ENCODE peak calls at places on chromosomes 16 and 17, in nine cellular contexts. V is T-helper 22 cell; G is activated gamma-delta T cell treated with Interleukin-2 at 50 U/mL for 16 hours; P is astrocyte of the cerebellum; N is left ventricle myocardium superior; U is ovary; H is activated T-helper 1 cell treated with anti-CD3 and anti-CD28 coated beads, Interleukin-2, amount 50 U/mL, for 16 hours; Y is endothelial cell; L is T-cell. X is an unnamed sample.

GRCh38 chr16:10609410-10609774 is 29.0 kb upstream of the EMP2 start:
- DNase-seq in H (no peak), G (no peak), L (no peak), N (no peak), V (no peak), Y (no peak), U (peak), P (no peak), X (no peak)

GRCh38 chr16:75341934-75342811 is 90.7 kb upstream of the BCAR1 start:
- DNase-seq in P (peak), L (no peak), G (no peak), V (no peak), Y (no peak), N (no peak), U (no peak), H (no peak), X (peak)

GRCh38 chr17:80991645-80992076 is at the start of gene CHMP6:
- DNase-seq in N (peak), H (peak), U (peak), L (peak), G (peak), V (peak), Y (peak), P (no peak), X (no peak)

GRCh38 chr16:2487517-2487842 is 12.6 kb downstream of the TBC1D24 start:
- DNase-seq in G (no peak), V (no peak), H (no peak), Y (no peak), U (no peak), L (no peak), N (no peak), P (no peak), X (no peak)

GRCh38 chr17:47816111-47816735 is 5.4 kb downstream of the OSBPL7 start:
- DNase-seq in Y (no peak), V (no peak), P (no peak), N (no peak), U (no peak), G (no peak), L (no peak), H (no peak), X (no peak)

GRCh38 chr17:12959441-12959840 is 58.4 kb downstream of the ELAC2 start:
- DNase-seq in L (no peak), G (no peak), N (no peak), U (no peak), H (no peak), Y (no peak), V (no peak), P (peak), X (peak)

GRCh38 chr16:23434380-23434779 is 18.6 kb downstream of the COG7 start:
- DNase-seq in N (no peak), U (no peak), H (no peak), P (peak), L (no peak), Y (peak), G (no peak), V (no peak), X (no peak)

GRCh38 chr16:3842994-3843393 is 37.5 kb downstream of the CREBBP start:
- DNase-seq in V (no peak), N (no peak), Y (no peak), H (no peak), P (no peak), L (no peak), G (no peak), U (no peak), X (no peak)

GRCh38 chr16:3480901-3481695 is 14.2 kb downstream of the C16orf90 start:
- DNase-seq in L (no peak), P (no peak), N (no peak), U (no peak), Y (no peak), V (no peak), H (no peak), G (no peak), X (no peak)

GRCh38 chr17:32870027-32870670 is 6.8 kb downstream of the MYO1D start:
- DNase-seq in N (no peak), V (no peak), P (no peak), Y (no peak), G (no peak), L (no peak), U (peak), H (no peak), X (no peak)

GRCh38 chr17:7097940-7098339 is 16.7 kb downstream of the ASGR2 start:
- DNase-seq in P (no peak), H (no peak), L (no peak), N (no peak), Y (no peak), U (no peak), G (no peak), V (no peak), X (no peak)

GRCh38 chr17:58531661-58532554 is 17.5 kb upstream of the MTMR4 start:
- DNase-seq in N (peak), P (no peak), H (peak), Y (peak), G (peak), L (peak), V (peak), U (peak), X (no peak)

GRCh38 chr16:83937922-83938875 is 14.8 kb upstream of the OSGIN1 start:
- DNase-seq in U (no peak), P (no peak), V (no peak), H (no peak), N (no peak), Y (no peak), L (no peak), G (no peak), X (no peak)

GRCh38 chr17:32142857-32143524 is 689 bp downstream of the RHOT1 start:
- DNase-seq in G (peak), H (no peak), U (peak), P (peak), V (no peak), Y (peak), L (no peak), N (peak), X (no peak)

GRCh38 chr17:73214008-73214407 is 21.2 kb downstream of the COG1 start:
- DNase-seq in L (no peak), G (no peak), U (no peak), V (no peak), Y (no peak), N (no peak), P (no peak), H (no peak), X (no peak)

GRCh38 chr16:81446318-81447275 is 2.0 kb downstream of the CMIP start:
- DNase-seq in L (no peak), Y (no peak), P (no peak), U (no peak), H (no peak), G (peak), N (no peak), V (no peak), X (no peak)

GRCh38 chr17:63095459-63095858 is 129.4 kb downstream of the TANC2 start:
- DNase-seq in U (no peak), G (no peak), H (no peak), P (no peak), L (no peak), N (no peak), Y (no peak), V (no peak), X (no peak)

GRCh38 chr16:80997139-80997798 is 9.4 kb downstream of the CMC2 start:
- DNase-seq in H (no peak), P (no peak), Y (no peak), U (no peak), G (no peak), N (no peak), L (no peak), V (no peak), X (no peak)

GRCh38 chr17:69729937-69730336 is 315.4 kb downstream of the MAP2K6 start:
- DNase-seq in Y (no peak), N (no peak), L (no peak), P (peak), H (no peak), G (no peak), V (no peak), U (no peak), X (no peak)

GRCh38 chr16:64234200-64234599 is 887.7 kb downstream of the CDH11 start:
- DNase-seq in U (no peak), P (no peak), G (no peak), L (no peak), N (peak), V (no peak), Y (no peak), H (no peak), X (no peak)

GRCh38 chr17:39636927-39637736 is at the start of gene STARD3:
- DNase-seq in V (peak), P (peak), H (peak), N (peak), Y (peak), U (peak), L (peak), G (peak), X (peak)